ENCODE peak calls at places on chromosomes 3 and 15, in ten cellular contexts. One of them, this sample, is unnamed.

GRCh38 chr3:72462611-72463011 is 385.6 kb downstream of the SHQ1 start:
- DNase-seq in ovary: peak
- DNase-seq in A549: no peak
- DNase-seq in AG04450: no peak
- DNase-seq in cardiac muscle cell: no peak
- DNase-seq in mammary epithelial cell: no peak
- DNase-seq in DND-41: no peak
- DNase-seq in stomach: no peak
- DNase-seq in lung: no peak
- DNase-seq in brain microvascular endothelial cell: no peak
- DNase-seq in this sample: no peak

GRCh38 chr3:149004622-149005021 is 13.3 kb downstream of the GYG1 start:
- DNase-seq in ovary: no peak
- DNase-seq in A549: no peak
- DNase-seq in AG04450: no peak
- DNase-seq in cardiac muscle cell: no peak
- DNase-seq in mammary epithelial cell: no peak
- DNase-seq in DND-41: no peak
- DNase-seq in stomach: no peak
- DNase-seq in lung: no peak
- DNase-seq in brain microvascular endothelial cell: peak
- DNase-seq in this sample: no peak

GRCh38 chr15:78194568-78194925 is 39.8 kb downstream of the ACSBG1 start:
- DNase-seq in ovary: no peak
- DNase-seq in A549: no peak
- DNase-seq in AG04450: no peak
- DNase-seq in cardiac muscle cell: no peak
- DNase-seq in mammary epithelial cell: no peak
- DNase-seq in DND-41: no peak
- DNase-seq in stomach: peak
- DNase-seq in lung: no peak
- DNase-seq in brain microvascular endothelial cell: no peak
- DNase-seq in this sample: no peak

GRCh38 chr15:63185206-63185605 is 4.2 kb upstream of the RAB8B start:
- DNase-seq in ovary: no peak
- DNase-seq in A549: no peak
- DNase-seq in AG04450: no peak
- DNase-seq in cardiac muscle cell: no peak
- DNase-seq in mammary epithelial cell: peak
- DNase-seq in DND-41: no peak
- DNase-seq in stomach: no peak
- DNase-seq in lung: no peak
- DNase-seq in brain microvascular endothelial cell: no peak
- DNase-seq in this sample: no peak

GRCh38 chr3:16300881-16301359 is 35.9 kb downstream of the OXNAD1 start:
- DNase-seq in ovary: no peak
- DNase-seq in A549: no peak
- DNase-seq in AG04450: no peak
- DNase-seq in cardiac muscle cell: no peak
- DNase-seq in mammary epithelial cell: no peak
- DNase-seq in DND-41: peak
- DNase-seq in stomach: no peak
- DNase-seq in lung: no peak
- DNase-seq in brain microvascular endothelial cell: no peak
- DNase-seq in this sample: no peak

GRCh38 chr15:47587938-47588817 is 129.1 kb upstream of the SEMA6D start:
- DNase-seq in ovary: no peak
- DNase-seq in A549: no peak
- DNase-seq in AG04450: no peak
- DNase-seq in cardiac muscle cell: no peak
- DNase-seq in mammary epithelial cell: no peak
- DNase-seq in DND-41: no peak
- DNase-seq in stomach: no peak
- DNase-seq in lung: no peak
- DNase-seq in brain microvascular endothelial cell: no peak
- DNase-seq in this sample: no peak

GRCh38 chr3:13850161-13850945 is 29.5 kb downstream of the WNT7A start:
- DNase-seq in ovary: no peak
- DNase-seq in A549: peak
- DNase-seq in AG04450: no peak
- DNase-seq in cardiac muscle cell: peak
- DNase-seq in mammary epithelial cell: peak
- DNase-seq in DND-41: no peak
- DNase-seq in stomach: no peak
- DNase-seq in lung: peak
- DNase-seq in brain microvascular endothelial cell: no peak
- DNase-seq in this sample: no peak

GRCh38 chr15:37106490-37107001 is 6.2 kb upstream of the MEIS2 start:
- DNase-seq in ovary: peak
- DNase-seq in A549: no peak
- DNase-seq in AG04450: no peak
- DNase-seq in cardiac muscle cell: peak
- DNase-seq in mammary epithelial cell: no peak
- DNase-seq in DND-41: no peak
- DNase-seq in stomach: no peak
- DNase-seq in lung: no peak
- DNase-seq in brain microvascular endothelial cell: no peak
- DNase-seq in this sample: no peak

GRCh38 chr3:174675426-174675825 is 183.7 kb upstream of the NAALADL2 start:
- DNase-seq in ovary: no peak
- DNase-seq in A549: no peak
- DNase-seq in AG04450: no peak
- DNase-seq in cardiac muscle cell: no peak
- DNase-seq in mammary epithelial cell: no peak
- DNase-seq in DND-41: no peak
- DNase-seq in stomach: no peak
- DNase-seq in lung: no peak
- DNase-seq in brain microvascular endothelial cell: no peak
- DNase-seq in this sample: no peak

GRCh38 chr3:29335438-29335837 is 54.6 kb downstream of the RBMS3 start:
- DNase-seq in ovary: peak
- DNase-seq in A549: peak
- DNase-seq in AG04450: peak
- DNase-seq in cardiac muscle cell: peak
- DNase-seq in mammary epithelial cell: peak
- DNase-seq in DND-41: no peak
- DNase-seq in stomach: peak
- DNase-seq in lung: peak
- DNase-seq in brain microvascular endothelial cell: peak
- DNase-seq in this sample: peak

GRCh38 chr3:29338377-29338776 is 57.5 kb downstream of the RBMS3 start:
- DNase-seq in ovary: no peak
- DNase-seq in A549: no peak
- DNase-seq in AG04450: no peak
- DNase-seq in cardiac muscle cell: no peak
- DNase-seq in mammary epithelial cell: no peak
- DNase-seq in DND-41: no peak
- DNase-seq in stomach: no peak
- DNase-seq in lung: no peak
- DNase-seq in brain microvascular endothelial cell: no peak
- DNase-seq in this sample: no peak

GRCh38 chr3:29335921-29336320 is 55.0 kb downstream of the RBMS3 start:
- DNase-seq in ovary: no peak
- DNase-seq in A549: no peak
- DNase-seq in AG04450: no peak
- DNase-seq in cardiac muscle cell: no peak
- DNase-seq in mammary epithelial cell: no peak
- DNase-seq in DND-41: no peak
- DNase-seq in stomach: no peak
- DNase-seq in lung: no peak
- DNase-seq in brain microvascular endothelial cell: no peak
- DNase-seq in this sample: no peak

GRCh38 chr3:29338981-29339833 is 58.3 kb downstream of the RBMS3 start:
- DNase-seq in ovary: no peak
- DNase-seq in A549: no peak
- DNase-seq in AG04450: no peak
- DNase-seq in cardiac muscle cell: no peak
- DNase-seq in mammary epithelial cell: no peak
- DNase-seq in DND-41: no peak
- DNase-seq in stomach: no peak
- DNase-seq in lung: no peak
- DNase-seq in brain microvascular endothelial cell: no peak
- DNase-seq in this sample: no peak

GRCh38 chr3:29337565-29337964 is 56.7 kb downstream of the RBMS3 start:
- DNase-seq in ovary: no peak
- DNase-seq in A549: no peak
- DNase-seq in AG04450: no peak
- DNase-seq in cardiac muscle cell: no peak
- DNase-seq in mammary epithelial cell: no peak
- DNase-seq in DND-41: no peak
- DNase-seq in stomach: no peak
- DNase-seq in lung: no peak
- DNase-seq in brain microvascular endothelial cell: no peak
- DNase-seq in this sample: no peak
- TF ChIP-seq CTCF in ovary: no peak
- TF ChIP-seq CTCF in A549: no peak
- TF ChIP-seq CTCF in AG04450: no peak
- TF ChIP-seq CTCF in cardiac muscle cell: no peak
- TF ChIP-seq CTCF in mammary epithelial cell: no peak
- TF ChIP-seq CTCF in DND-41: no peak
- TF ChIP-seq CTCF in stomach: no peak
- TF ChIP-seq CTCF in lung: no peak
- TF ChIP-seq CTCF in brain microvascular endothelial cell: no peak
- TF ChIP-seq CTCF in this sample: no peak

DNA sequence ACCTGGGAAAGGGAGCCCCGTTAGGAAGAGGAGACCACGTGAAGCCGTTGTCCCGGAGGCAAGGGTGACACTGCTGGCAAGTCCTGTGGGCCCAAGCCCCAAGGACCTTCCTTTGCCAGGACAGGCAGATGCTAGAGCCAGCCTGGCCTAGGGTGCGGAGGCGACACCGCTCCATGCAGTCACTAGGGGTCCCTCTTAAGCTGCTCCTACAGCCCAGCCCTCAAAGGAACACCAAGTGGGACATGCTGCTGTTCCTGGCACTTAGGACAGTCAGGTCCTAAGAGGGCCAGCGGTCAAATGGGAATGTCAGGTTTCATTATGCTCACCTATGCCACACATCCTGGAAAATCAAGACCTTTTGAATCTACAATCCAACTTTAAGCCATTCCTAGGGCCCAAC is 59.7 kb downstream of the RPN1 start:
- DNase-seq in ovary: no peak
- DNase-seq in A549: no peak
- DNase-seq in AG04450: no peak
- DNase-seq in cardiac muscle cell: peak
- DNase-seq in mammary epithelial cell: no peak
- DNase-seq in DND-41: no peak
- DNase-seq in stomach: no peak
- DNase-seq in lung: no peak
- DNase-seq in brain microvascular endothelial cell: no peak
- DNase-seq in this sample: no peak
- H3K4me3 ChIP-seq in ovary: no peak
- H3K4me3 ChIP-seq in A549: no peak
- H3K4me3 ChIP-seq in AG04450: no peak
- H3K4me3 ChIP-seq in cardiac muscle cell: no peak
- H3K4me3 ChIP-seq in mammary epithelial cell: no peak
- H3K4me3 ChIP-seq in DND-41: no peak
- H3K4me3 ChIP-seq in stomach: no peak
- H3K4me3 ChIP-seq in lung: no peak
- H3K4me3 ChIP-seq in brain microvascular endothelial cell: no peak
- H3K4me3 ChIP-seq in this sample: no peak

GRCh38 chr3:66381621-66382020 is 119.2 kb downstream of the LRIG1 start:
- DNase-seq in ovary: no peak
- DNase-seq in A549: no peak
- DNase-seq in AG04450: no peak
- DNase-seq in cardiac muscle cell: no peak
- DNase-seq in mammary epithelial cell: no peak
- DNase-seq in DND-41: no peak
- DNase-seq in stomach: no peak
- DNase-seq in lung: no peak
- DNase-seq in brain microvascular endothelial cell: no peak
- DNase-seq in this sample: no peak

GRCh38 chr3:66378256-66378655 is 122.6 kb downstream of the LRIG1 start:
- DNase-seq in ovary: no peak
- DNase-seq in A549: peak
- DNase-seq in AG04450: no peak
- DNase-seq in cardiac muscle cell: peak
- DNase-seq in mammary epithelial cell: no peak
- DNase-seq in DND-41: peak
- DNase-seq in stomach: no peak
- DNase-seq in lung: no peak
- DNase-seq in brain microvascular endothelial cell: no peak
- DNase-seq in this sample: no peak

GRCh38 chr3:66379565-66379964 is 121.3 kb downstream of the LRIG1 start:
- DNase-seq in ovary: no peak
- DNase-seq in A549: no peak
- DNase-seq in AG04450: no peak
- DNase-seq in cardiac muscle cell: no peak
- DNase-seq in mammary epithelial cell: no peak
- DNase-seq in DND-41: no peak
- DNase-seq in stomach: no peak
- DNase-seq in lung: no peak
- DNase-seq in brain microvascular endothelial cell: no peak
- DNase-seq in this sample: no peak

GRCh38 chr3:66382142-66382541 is 118.7 kb downstream of the LRIG1 start:
- DNase-seq in ovary: no peak
- DNase-seq in A549: no peak
- DNase-seq in AG04450: no peak
- DNase-seq in cardiac muscle cell: no peak
- DNase-seq in mammary epithelial cell: no peak
- DNase-seq in DND-41: no peak
- DNase-seq in stomach: no peak
- DNase-seq in lung: no peak
- DNase-seq in brain microvascular endothelial cell: no peak
- DNase-seq in this sample: no peak

GRCh38 chr3:66380200-66380932 is 120.5 kb downstream of the LRIG1 start:
- DNase-seq in ovary: no peak
- DNase-seq in A549: no peak
- DNase-seq in AG04450: no peak
- DNase-seq in cardiac muscle cell: no peak
- DNase-seq in mammary epithelial cell: no peak
- DNase-seq in DND-41: no peak
- DNase-seq in stomach: no peak
- DNase-seq in lung: no peak
- DNase-seq in brain microvascular endothelial cell: no peak
- DNase-seq in this sample: no peak
- H3K27ac ChIP-seq in ovary: no peak
- H3K27ac ChIP-seq in A549: no peak
- H3K27ac ChIP-seq in AG04450: no peak
- H3K27ac ChIP-seq in cardiac muscle cell: no peak
- H3K27ac ChIP-seq in mammary epithelial cell: no peak
- H3K27ac ChIP-seq in DND-41: no peak
- H3K27ac ChIP-seq in stomach: no peak
- H3K27ac ChIP-seq in lung: no peak
- H3K27ac ChIP-seq in brain microvascular endothelial cell: no peak
- H3K27ac ChIP-seq in this sample: no peak

DNA sequence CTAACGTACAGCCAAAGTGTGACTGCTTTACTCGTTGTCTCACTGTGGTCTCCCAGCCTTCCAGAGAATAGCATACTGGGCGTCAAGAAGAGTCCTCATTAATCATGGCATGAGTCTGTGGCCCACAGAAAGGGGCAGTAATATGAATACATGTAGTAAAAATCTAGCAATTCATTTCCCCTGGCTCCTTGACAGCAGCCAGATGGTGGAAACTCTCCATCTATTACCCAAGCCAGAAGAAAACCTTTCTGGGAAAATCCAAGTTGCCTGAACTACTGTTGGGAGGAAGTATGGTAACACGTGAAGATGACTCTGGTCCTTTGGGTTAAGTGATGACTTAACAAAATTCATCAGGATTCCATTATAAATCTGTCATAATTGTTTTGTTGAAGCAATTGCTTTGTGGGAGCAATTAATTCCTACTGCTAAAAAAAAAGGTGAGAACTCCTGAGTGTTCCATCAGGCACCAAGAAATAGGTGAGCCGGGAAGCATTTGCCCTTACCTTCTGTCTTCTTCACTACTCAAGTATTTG is 530.5 kb downstream of the FHIT start:
- DNase-seq in ovary: no peak
- DNase-seq in A549: no peak
- DNase-seq in AG04450: no peak
- DNase-seq in cardiac muscle cell: no peak
- DNase-seq in mammary epithelial cell: no peak
- DNase-seq in DND-41: no peak
- DNase-seq in stomach: no peak
- DNase-seq in lung: no peak
- DNase-seq in brain microvascular endothelial cell: no peak
- DNase-seq in this sample: no peak
- TF ChIP-seq CTCF in ovary: no peak
- TF ChIP-seq CTCF in A549: no peak
- TF ChIP-seq CTCF in AG04450: no peak
- TF ChIP-seq CTCF in cardiac muscle cell: no peak
- TF ChIP-seq CTCF in mammary epithelial cell: no peak
- TF ChIP-seq CTCF in DND-41: no peak
- TF ChIP-seq CTCF in stomach: no peak
- TF ChIP-seq CTCF in lung: no peak
- TF ChIP-seq CTCF in brain microvascular endothelial cell: no peak
- TF ChIP-seq CTCF in this sample: no peak